ENCODE peak calls at places on chromosomes 12 and 14, in seven cellular contexts. B is cardiac muscle cell; L is RWPE1; W is CD8-positive, alpha-beta T cell; V is type B pancreatic cell; Z is astrocyte of the cerebellum; F is sigmoid colon. U is an unnamed sample.

GRCh38 chr14:104265918-104266642 is 127.7 kb downstream of the KIF26A start:
- DNase-seq in B (no peak), L (no peak), W (no peak), V (peak), Z (no peak), F (peak), U (no peak)

GRCh38 chr12:18653465-18653864 is 84.3 kb downstream of the PLCZ1 start:
- DNase-seq in B (no peak), L (no peak), W (no peak), V (no peak), Z (no peak), F (no peak), U (no peak)

GRCh38 chr14:102922490-102923200 is at the start of gene AMN:
- DNase-seq in B (peak), L (no peak), W (no peak), V (no peak), Z (no peak), F (no peak), U (no peak)

GRCh38 chr12:12586879-12587675 is 24.4 kb upstream of the DUSP16 start:
- DNase-seq in B (no peak), L (peak), W (no peak), V (no peak), Z (no peak), F (no peak), U (no peak)

GRCh38 chr12:57904848-57905811 is 36.2 kb upstream of the ATP23 start:
- DNase-seq in B (peak), L (peak), W (peak), V (peak), Z (peak), F (peak), U (peak)

GRCh38 chr12:98516184-98516873 is 939 bp downstream of the TMPO start:
- DNase-seq in B (peak), L (peak), W (peak), V (peak), Z (peak), F (peak), U (peak)

GRCh38 chr14:81268016-81268416 is 47.3 kb upstream of the GTF2A1 start:
- DNase-seq in B (no peak), L (no peak), W (no peak), V (no peak), Z (no peak), F (no peak), U (no peak)

GRCh38 chr12:89517648-89518047 is 6.9 kb downstream of the GALNT4 start:
- DNase-seq in B (no peak), L (no peak), W (no peak), V (no peak), Z (no peak), F (no peak), U (no peak)

GRCh38 chr14:67940476-67940875 is 120.9 kb downstream of the RAD51B start:
- DNase-seq in B (peak), L (no peak), W (no peak), V (no peak), Z (no peak), F (no peak), U (no peak)

GRCh38 chr12:85413266-85413665 is 133.2 kb downstream of the ALX1 start:
- DNase-seq in B (no peak), L (no peak), W (no peak), V (no peak), Z (no peak), F (no peak), U (no peak)

GRCh38 chr12:111178194-111179081 is 190.5 kb downstream of the PHETA1 start:
- DNase-seq in B (peak), L (no peak), W (no peak), V (no peak), Z (no peak), F (no peak), U (no peak)

GRCh38 chr14:91350813-91351507 is 66.7 kb downstream of the CCDC88C start:
- DNase-seq in B (no peak), L (no peak), W (peak), V (no peak), Z (no peak), F (no peak), U (no peak)

GRCh38 chr14:50544911-50545310 is 12.5 kb upstream of the MAP4K5 start:
- DNase-seq in B (no peak), L (no peak), W (no peak), V (no peak), Z (no peak), F (peak), U (no peak)

GRCh38 chr14:50539051-50539450 is 6.7 kb upstream of the MAP4K5 start:
- DNase-seq in B (no peak), L (no peak), W (no peak), V (no peak), Z (no peak), F (no peak), U (no peak)

GRCh38 chr14:50545618-50546017 is 13.2 kb upstream of the MAP4K5 start:
- DNase-seq in B (no peak), L (no peak), W (no peak), V (no peak), Z (no peak), F (no peak), U (no peak)

GRCh38 chr14:50541159-50541567 is 8.8 kb upstream of the MAP4K5 start:
- DNase-seq in B (no peak), L (no peak), W (no peak), V (no peak), Z (no peak), F (no peak), U (no peak)

DNA sequence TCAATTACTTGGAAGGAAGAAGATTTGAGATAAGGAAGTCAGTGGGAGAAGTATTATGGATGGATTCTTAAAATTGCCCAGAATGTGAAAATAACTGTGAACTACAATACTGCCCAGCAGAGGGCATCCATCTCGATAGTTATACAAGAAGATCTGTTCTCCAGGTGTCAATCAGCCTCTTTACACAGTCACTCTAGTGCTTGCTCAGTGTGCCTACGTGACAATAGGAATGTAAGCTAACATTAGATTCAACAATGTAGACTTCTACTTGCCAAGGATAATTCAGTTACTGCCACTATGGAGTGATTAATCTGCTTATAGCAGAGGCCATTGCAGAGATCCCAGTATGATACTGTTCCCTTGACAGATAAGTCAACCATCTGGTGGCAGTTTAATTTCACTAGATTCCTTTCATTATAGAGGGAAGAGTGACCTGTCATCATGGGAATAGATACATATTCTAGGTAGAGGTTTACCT is 10.6 kb upstream of the MAP4K5 start:
- DNase-seq in B (peak), L (peak), W (peak), V (no peak), Z (no peak), F (no peak), U (peak)
- TF ChIP-seq CTCF in B (peak), L (peak), W (peak), V (peak), Z (peak), F (peak), U (peak)

DNA sequence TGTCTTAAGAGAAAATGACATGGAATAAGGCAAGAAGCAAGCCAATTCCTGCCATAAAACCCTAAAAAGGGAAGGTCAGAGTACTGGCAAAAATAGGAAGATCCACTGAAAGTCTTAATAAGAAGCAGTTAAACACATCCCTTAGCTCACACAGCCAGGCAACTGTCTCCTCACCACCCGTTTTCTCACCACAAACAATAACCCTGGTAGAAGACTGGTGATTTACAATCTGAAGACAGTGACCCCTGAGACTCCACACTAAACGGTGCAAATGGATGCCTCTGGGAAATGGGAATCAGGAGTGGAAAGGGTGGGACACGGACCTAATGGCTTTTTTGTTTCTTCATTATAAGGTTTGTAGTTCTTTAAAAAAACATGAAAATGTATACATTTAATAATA is 37.4 kb downstream of the LGR5 start:
- DNase-seq in B (no peak), L (no peak), W (no peak), V (no peak), Z (no peak), F (no peak), U (no peak)
- TF ChIP-seq CTCF in B (no peak), L (no peak), W (no peak), V (no peak), Z (no peak), F (no peak), U (no peak)

GRCh38 chr14:73458219-73458976 is at the start of gene NUMB:
- DNase-seq in B (peak), L (peak), W (peak), V (peak), Z (peak), F (peak), U (peak)
- TF ChIP-seq CTCF in B (no peak), L (no peak), W (no peak), V (peak), Z (no peak), F (no peak), U (no peak)

DNA sequence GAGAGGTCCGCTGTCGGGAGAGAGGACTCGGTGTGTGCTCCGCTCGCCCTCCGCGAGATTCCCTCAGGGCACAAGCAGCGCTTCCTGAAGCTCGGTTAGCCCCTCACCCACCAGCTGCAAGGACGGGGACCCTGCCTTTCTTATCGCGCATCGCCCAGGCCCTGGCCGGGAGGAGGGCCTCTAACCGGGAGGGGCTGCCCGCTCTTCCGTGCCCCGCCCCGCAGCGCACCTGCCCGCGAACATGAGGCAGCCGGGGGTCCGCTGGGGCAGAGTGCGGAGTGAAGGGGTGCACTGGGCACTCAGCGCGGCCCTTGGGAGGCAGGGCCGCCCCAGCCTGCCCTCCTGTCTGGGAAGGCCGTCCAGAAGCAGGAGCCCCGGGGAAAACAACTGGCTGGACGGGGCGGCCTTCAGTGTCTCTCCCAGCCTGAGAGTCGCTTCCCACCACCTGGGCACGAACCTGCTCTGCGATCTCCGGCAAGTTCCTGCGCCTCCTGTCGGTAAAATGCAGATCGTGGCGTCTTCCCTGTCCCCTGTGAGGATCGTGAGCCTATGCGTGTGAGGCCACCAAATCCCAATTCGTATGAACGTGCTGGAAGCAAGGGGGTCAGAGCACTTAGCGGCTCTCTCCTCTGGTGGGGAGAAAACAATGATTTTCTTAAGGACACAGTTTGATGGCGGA is 28.0 kb upstream of the ADIPOR2 start:
- DNase-seq in B (peak), L (no peak), W (no peak), V (no peak), Z (no peak), F (peak), U (peak)
- TF ChIP-seq CTCF in B (peak), L (no peak), W (no peak), V (peak), Z (peak), F (no peak), U (peak)

GRCh38 chr12:64884164-64884542 is 59.7 kb downstream of the TBC1D30 start:
- DNase-seq in B (no peak), L (no peak), W (no peak), V (no peak), Z (no peak), F (no peak), U (no peak)

GRCh38 chr12:64884728-64885127 is 60.3 kb downstream of the TBC1D30 start:
- DNase-seq in B (no peak), L (no peak), W (no peak), V (no peak), Z (no peak), F (no peak), U (no peak)

GRCh38 chr12:64882687-64883086 is 58.2 kb downstream of the TBC1D30 start:
- DNase-seq in B (no peak), L (no peak), W (no peak), V (no peak), Z (no peak), F (no peak), U (no peak)

DNA sequence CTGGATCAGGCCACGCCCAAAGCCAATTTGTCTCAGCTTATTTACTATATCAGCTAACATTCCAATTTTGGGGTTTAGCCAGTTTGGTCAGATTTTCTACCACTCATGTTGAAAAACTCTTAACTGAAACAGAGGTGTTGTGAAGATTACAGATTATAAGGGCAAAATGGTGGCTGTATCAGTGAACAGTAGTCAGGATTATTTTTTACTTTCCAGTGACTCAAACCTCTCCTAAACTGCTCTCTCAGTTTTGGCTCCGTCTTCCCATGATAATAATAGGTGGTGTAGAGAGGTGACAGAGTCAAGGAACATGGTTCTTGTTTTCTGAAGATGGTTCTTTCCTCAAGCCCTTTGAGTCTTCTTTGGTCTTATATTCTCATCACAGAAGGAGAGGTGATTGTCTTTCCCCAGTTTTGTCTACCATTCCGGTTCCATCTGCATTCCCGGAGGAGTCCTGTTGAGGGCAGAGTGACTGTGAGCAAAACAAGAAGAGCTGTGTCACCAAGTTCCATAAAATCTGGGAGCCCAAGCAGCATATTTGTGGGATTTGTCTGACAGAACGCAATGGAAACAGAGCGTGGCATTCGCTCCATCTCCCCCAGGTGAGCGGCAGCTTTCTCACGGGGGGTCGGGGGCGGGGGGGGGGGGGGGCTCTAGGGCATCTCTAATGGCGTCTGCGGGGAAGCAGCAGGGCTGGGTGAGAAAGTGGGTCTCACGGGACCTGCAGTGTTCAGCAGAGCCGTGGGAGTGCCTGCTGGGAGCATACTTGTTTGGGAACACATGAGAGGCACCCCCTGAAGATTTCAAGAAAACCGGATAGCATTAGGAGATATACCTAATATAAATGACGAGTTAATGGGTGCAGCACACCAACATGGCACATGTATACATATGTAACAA is 59.1 kb downstream of the TBC1D30 start:
- DNase-seq in B (no peak), L (no peak), W (no peak), V (no peak), Z (no peak), F (no peak), U (peak)
- TF ChIP-seq CTCF in B (no peak), L (no peak), W (no peak), V (no peak), Z (no peak), F (no peak), U (no peak)

DNA sequence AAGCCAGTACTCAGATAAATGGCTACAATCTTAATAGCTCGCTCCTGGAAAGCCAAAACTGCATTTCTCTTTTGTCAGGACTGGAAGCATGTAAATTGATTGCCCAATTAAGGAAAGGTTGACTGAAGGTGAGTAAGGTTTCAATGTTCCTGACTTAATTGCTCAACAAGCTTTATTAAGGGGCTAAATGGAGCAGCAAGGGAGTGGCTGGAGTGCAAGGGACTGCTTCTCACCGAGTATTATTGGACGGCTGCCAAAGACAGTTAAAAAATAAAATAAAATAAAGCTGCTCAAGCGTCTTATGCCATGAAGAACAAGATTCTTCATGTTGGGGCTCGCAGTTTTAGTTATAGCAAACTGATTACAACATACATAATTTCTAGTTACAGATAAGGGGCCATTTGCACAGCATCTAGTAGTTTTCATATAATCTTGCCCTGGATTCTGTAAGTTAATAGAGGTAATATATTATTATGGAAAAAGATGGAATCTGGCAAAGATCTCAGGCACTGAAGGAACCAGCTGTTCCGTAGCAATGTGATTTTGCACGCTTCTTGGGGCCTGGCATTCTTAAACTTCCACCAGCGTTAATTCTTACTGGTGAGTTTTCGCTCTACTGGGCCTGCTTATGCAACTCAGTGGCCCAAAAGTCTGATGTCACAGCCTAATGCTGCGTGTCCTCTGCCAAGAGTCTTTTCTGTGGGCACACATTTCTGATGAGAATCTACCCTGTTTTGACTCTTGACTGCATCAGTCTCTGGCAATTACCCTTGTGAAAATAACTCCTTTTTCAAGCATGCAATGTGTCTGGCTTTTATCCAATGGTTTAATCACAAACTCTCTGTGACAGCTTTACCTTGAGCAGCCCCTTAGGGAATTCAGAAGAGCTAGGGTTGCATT is 108.5 kb downstream of the SLC38A1 start:
- DNase-seq in B (peak), L (peak), W (no peak), V (no peak), Z (peak), F (peak), U (no peak)
- TF ChIP-seq CTCF in B (no peak), L (no peak), W (no peak), V (no peak), Z (no peak), F (no peak), U (no peak)

GRCh38 chr14:62431496-62431895 is 613.8 kb downstream of the KCNH5 start:
- DNase-seq in B (no peak), L (no peak), W (no peak), V (no peak), Z (no peak), F (no peak), U (no peak)
- TF ChIP-seq CTCF in B (no peak), L (no peak), W (no peak), V (no peak), Z (no peak), F (no peak), U (no peak)

DNA sequence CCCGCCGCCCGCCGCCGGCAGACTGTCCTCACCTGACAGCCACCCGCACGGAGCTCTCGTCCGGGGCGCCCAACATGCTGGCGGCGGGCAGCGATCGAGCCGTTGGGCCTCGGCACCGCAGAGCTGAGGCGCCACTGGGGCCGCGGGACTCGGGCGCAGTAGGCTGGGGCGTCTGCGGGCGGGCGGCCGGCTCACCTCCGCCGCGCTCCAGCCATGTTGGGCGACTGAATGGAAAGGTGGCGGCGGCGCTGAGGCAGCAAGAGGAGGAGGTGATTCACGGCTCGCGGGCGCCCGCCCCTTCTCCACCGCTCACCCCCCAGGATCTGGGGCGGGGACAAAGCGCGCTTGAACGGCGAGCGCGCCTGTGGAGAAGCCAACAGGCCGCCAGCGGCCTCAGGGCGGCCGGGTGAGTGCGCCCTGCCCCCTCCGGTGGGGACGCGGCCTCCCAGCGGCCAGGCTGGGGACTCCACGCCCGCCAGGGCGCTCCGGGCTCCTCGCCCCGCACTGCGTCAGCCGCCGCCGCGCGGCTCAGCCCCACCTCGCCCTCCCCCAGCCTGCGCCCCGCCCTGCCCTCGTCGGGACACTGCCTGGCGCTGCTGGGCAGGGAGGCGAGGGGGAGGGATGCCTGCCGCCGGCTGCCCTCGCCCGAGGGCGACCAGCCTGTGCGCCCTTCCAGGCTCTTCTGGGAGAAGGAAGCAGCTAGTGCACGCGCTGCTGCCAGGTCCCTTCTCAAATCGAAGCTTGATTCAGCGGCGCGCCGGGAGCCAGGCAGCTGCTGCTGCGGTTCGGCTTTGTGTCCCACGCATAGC is at the start of gene KIF21A:
- DNase-seq in B (peak), L (peak), W (peak), V (peak), Z (peak), F (peak), U (peak)
- TF ChIP-seq CTCF in B (peak), L (peak), W (peak), V (peak), Z (peak), F (peak), U (peak)

GRCh38 chr12:49673446-49674317 is 33.5 kb downstream of the FMNL3 start:
- DNase-seq in B (peak), L (no peak), W (no peak), V (peak), Z (peak), F (peak), U (peak)
- TF ChIP-seq CTCF in B (peak), L (no peak), W (no peak), V (peak), Z (no peak), F (peak), U (no peak)

DNA sequence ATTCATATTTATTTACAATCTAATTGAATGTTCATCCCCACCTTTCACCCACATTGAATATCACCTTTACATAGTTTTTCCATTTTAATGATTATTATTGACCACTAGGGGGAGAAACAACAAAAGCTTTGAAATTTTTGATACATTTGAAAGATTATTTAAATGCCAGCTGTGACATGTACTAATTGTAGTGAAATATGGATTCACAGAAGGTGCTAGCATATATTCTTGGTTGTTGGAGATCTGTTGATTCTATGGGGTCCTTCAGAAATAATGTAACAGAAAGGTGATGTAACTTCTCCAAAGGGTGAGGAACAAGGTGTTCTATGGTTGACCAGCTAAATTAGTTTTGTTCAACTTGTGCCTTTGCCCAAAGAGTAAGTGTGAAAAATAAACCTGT is 22.4 kb upstream of the GPR33 start:
- DNase-seq in B (peak), L (peak), W (no peak), V (no peak), Z (no peak), F (no peak), U (no peak)
- TF ChIP-seq CTCF in B (peak), L (peak), W (peak), V (peak), Z (no peak), F (peak), U (peak)